ENCODE peak calls at places on chromosome 12, in four cellular contexts. One of them, this sample, is unnamed.

GRCh38 chr12:19922687-19923086 is 445.6 kb upstream of the PDE3A start:
- DNase-seq in HCT116: no peak
- DNase-seq in caudate nucleus: no peak
- DNase-seq in Peyer's patch: peak; percentile 57
- DNase-seq in this sample: no peak

GRCh38 chr12:113088971-113089756 is 32.6 kb downstream of the DTX1 start:
- DNase-seq in HCT116: no peak
- DNase-seq in caudate nucleus: no peak
- DNase-seq in Peyer's patch: peak; percentile 74
- DNase-seq in this sample: no peak

GRCh38 chr12:66296171-66296683 is 6.1 kb upstream of the HELB start:
- DNase-seq in HCT116: no peak
- DNase-seq in caudate nucleus: no peak
- DNase-seq in Peyer's patch: no peak
- DNase-seq in this sample: peak; percentile 24

GRCh38 chr12:12872139-12872933 is 19.0 kb upstream of the GPRC5A start:
- DNase-seq in HCT116: peak; percentile 87
- DNase-seq in caudate nucleus: no peak
- DNase-seq in Peyer's patch: no peak
- DNase-seq in this sample: peak; percentile 96

GRCh38 chr12:3469711-3470110 is 21.3 kb upstream of the PRMT8 start:
- DNase-seq in HCT116: no peak
- DNase-seq in caudate nucleus: no peak
- DNase-seq in Peyer's patch: no peak
- DNase-seq in this sample: no peak

GRCh38 chr12:107372229-107372658 is 278.9 kb upstream of the CRY1 start:
- DNase-seq in HCT116: no peak
- DNase-seq in caudate nucleus: no peak
- DNase-seq in Peyer's patch: no peak
- DNase-seq in this sample: no peak

GRCh38 chr12:57756406-57757341 is 1.8 kb downstream of the MARCHF9 start:
- DNase-seq in HCT116: no peak
- DNase-seq in caudate nucleus: no peak
- DNase-seq in Peyer's patch: peak; percentile 75
- DNase-seq in this sample: no peak

GRCh38 chr12:130589391-130590317 is 126.4 kb downstream of the RIMBP2 start:
- DNase-seq in HCT116: no peak
- DNase-seq in caudate nucleus: no peak
- DNase-seq in Peyer's patch: no peak
- DNase-seq in this sample: no peak

GRCh38 chr12:105281694-105282049 is 45.7 kb upstream of the APPL2 start:
- DNase-seq in HCT116: no peak
- DNase-seq in caudate nucleus: no peak
- DNase-seq in Peyer's patch: no peak
- DNase-seq in this sample: no peak
- H3K27ac ChIP-seq in HCT116: no peak overlapping the region
- H3K27ac ChIP-seq in caudate nucleus: no peak overlapping the region
- H3K27ac ChIP-seq in Peyer's patch: no peak overlapping the region
- H3K27ac ChIP-seq in this sample: no peak overlapping the region

GRCh38 chr12:79884401-79885006 is 50.4 kb downstream of the PPP1R12A start:
- DNase-seq in HCT116: no peak
- DNase-seq in caudate nucleus: no peak
- DNase-seq in Peyer's patch: no peak
- DNase-seq in this sample: no peak
- H3K27ac ChIP-seq in HCT116: no peak overlapping the region
- H3K27ac ChIP-seq in caudate nucleus: no peak overlapping the region
- H3K27ac ChIP-seq in Peyer's patch: no peak overlapping the region
- H3K27ac ChIP-seq in this sample: no peak overlapping the region

DNA sequence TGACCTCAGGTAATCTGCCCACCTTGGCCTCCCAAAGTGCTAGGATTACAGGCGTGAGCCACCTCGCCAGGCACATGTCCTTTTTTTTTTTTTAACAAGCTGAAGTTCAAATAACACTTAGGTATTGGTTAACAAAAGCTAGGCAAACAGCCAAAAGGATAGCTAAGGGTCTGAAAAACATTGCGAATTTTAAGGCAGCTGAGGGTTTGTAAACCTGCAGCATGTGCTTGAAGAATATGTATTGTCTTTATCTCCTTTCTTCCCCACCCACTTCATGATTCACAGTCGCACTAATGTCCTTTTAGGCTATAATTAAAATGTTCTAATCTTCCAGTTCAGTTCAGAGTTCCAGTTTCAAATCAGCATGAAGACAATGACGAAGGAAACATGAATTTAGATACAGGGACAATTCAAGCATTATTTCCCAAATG is 30.1 kb upstream of the CERS5 start:
- DNase-seq in HCT116: no peak
- DNase-seq in caudate nucleus: no peak
- DNase-seq in Peyer's patch: no peak
- DNase-seq in this sample: no peak
- H3K27ac ChIP-seq in HCT116: no peak overlapping the region
- H3K27ac ChIP-seq in caudate nucleus: no peak overlapping the region
- H3K27ac ChIP-seq in Peyer's patch: no peak overlapping the region
- H3K27ac ChIP-seq in this sample: peak overlapping the region; percentile 99

GRCh38 chr12:104576980-104577925 is 120.5 kb downstream of the CHST11 start:
- DNase-seq in HCT116: no peak
- DNase-seq in caudate nucleus: no peak
- DNase-seq in Peyer's patch: no peak
- DNase-seq in this sample: no peak
- H3K27ac ChIP-seq in HCT116: no peak overlapping the region
- H3K27ac ChIP-seq in caudate nucleus: no peak overlapping the region
- H3K27ac ChIP-seq in Peyer's patch: no peak overlapping the region
- H3K27ac ChIP-seq in this sample: no peak overlapping the region

GRCh38 chr12:49489154-49489553 is 49.7 kb upstream of the KCNH3 start:
- DNase-seq in HCT116: no peak
- DNase-seq in caudate nucleus: no peak
- DNase-seq in Peyer's patch: no peak
- DNase-seq in this sample: no peak

GRCh38 chr12:49496417-49497360 is 42.1 kb upstream of the KCNH3 start:
- DNase-seq in HCT116: no peak
- DNase-seq in caudate nucleus: no peak
- DNase-seq in Peyer's patch: no peak
- DNase-seq in this sample: no peak

GRCh38 chr12:49487605-49488004 is 51.2 kb upstream of the KCNH3 start:
- DNase-seq in HCT116: no peak
- DNase-seq in caudate nucleus: no peak
- DNase-seq in Peyer's patch: no peak
- DNase-seq in this sample: no peak

GRCh38 chr12:49489720-49490119 is 49.1 kb upstream of the KCNH3 start:
- DNase-seq in HCT116: peak; percentile 70
- DNase-seq in caudate nucleus: no peak
- DNase-seq in Peyer's patch: no peak
- DNase-seq in this sample: peak; percentile 77

GRCh38 chr12:49491823-49492222 is 47.0 kb upstream of the KCNH3 start:
- DNase-seq in HCT116: no peak
- DNase-seq in caudate nucleus: no peak
- DNase-seq in Peyer's patch: no peak
- DNase-seq in this sample: peak; percentile 65
- H3K27ac ChIP-seq in HCT116: peak overlapping the region; percentile 87
- H3K27ac ChIP-seq in caudate nucleus: no peak overlapping the region
- H3K27ac ChIP-seq in Peyer's patch: no peak overlapping the region
- H3K27ac ChIP-seq in this sample: peak overlapping the region; percentile 95

GRCh38 chr12:91990525-91990924 is 155.1 kb downstream of the BTG1 start:
- DNase-seq in HCT116: no peak
- DNase-seq in caudate nucleus: no peak
- DNase-seq in Peyer's patch: no peak
- DNase-seq in this sample: no peak

GRCh38 chr12:91991397-91992187 is 154.1 kb downstream of the BTG1 start:
- DNase-seq in HCT116: no peak
- DNase-seq in caudate nucleus: no peak
- DNase-seq in Peyer's patch: no peak
- DNase-seq in this sample: no peak

GRCh38 chr12:91989143-91989542 is 156.5 kb downstream of the BTG1 start:
- DNase-seq in HCT116: no peak
- DNase-seq in caudate nucleus: no peak
- DNase-seq in Peyer's patch: no peak
- DNase-seq in this sample: no peak

GRCh38 chr12:91994208-91994797 is 151.3 kb downstream of the BTG1 start:
- DNase-seq in HCT116: no peak
- DNase-seq in caudate nucleus: no peak
- DNase-seq in Peyer's patch: no peak
- DNase-seq in this sample: no peak

GRCh38 chr12:91993287-91994028 is 152.2 kb downstream of the BTG1 start:
- DNase-seq in HCT116: no peak
- DNase-seq in caudate nucleus: no peak
- DNase-seq in Peyer's patch: no peak
- DNase-seq in this sample: no peak
- H3K27ac ChIP-seq in HCT116: no peak overlapping the region
- H3K27ac ChIP-seq in caudate nucleus: no peak overlapping the region
- H3K27ac ChIP-seq in Peyer's patch: no peak overlapping the region
- H3K27ac ChIP-seq in this sample: no peak overlapping the region

DNA sequence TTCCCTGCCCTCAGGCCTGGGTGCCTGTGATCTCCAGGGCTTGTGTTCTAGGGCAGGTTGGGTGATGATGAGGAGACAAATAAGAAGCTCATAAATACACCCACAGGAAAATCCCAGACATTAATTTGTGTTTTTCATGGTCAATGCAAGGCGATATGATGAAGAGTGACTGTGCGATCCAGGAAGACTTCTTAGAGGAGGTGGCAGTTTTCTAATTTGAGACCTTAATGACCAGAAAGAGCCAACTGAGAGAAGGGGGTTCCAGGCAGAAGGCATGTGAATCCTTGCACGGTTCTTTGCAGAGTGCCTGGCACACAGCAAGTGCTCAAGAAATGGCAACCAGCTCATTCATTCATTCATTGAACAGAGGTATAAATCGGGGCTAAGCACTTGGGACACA is 128.1 kb downstream of the AACS start:
- DNase-seq in HCT116: no peak
- DNase-seq in caudate nucleus: no peak
- DNase-seq in Peyer's patch: no peak
- DNase-seq in this sample: no peak
- H3K27ac ChIP-seq in HCT116: no peak overlapping the region
- H3K27ac ChIP-seq in caudate nucleus: no peak overlapping the region
- H3K27ac ChIP-seq in Peyer's patch: no peak overlapping the region
- H3K27ac ChIP-seq in this sample: no peak overlapping the region

This sample was measured in epithelial cell of prostate.